ENCODE peak calls at places on chromosomes 2 and 18, in six cellular contexts. Z is upper lobe of right lung, S is tibial nerve, V is esophagus squamous epithelium, N is lower lobe of right lung, P is transverse colon. K is an unnamed sample. For H3K4me1, the result is how much of the 10 kb centered on the place peaks cover.

GRCh38 chr2:86014493-86014892 is 91.2 kb downstream of the POLR1A start:
- DNase-seq in Z (no peak), S (no peak), V (no peak), N (no peak), P (no peak), K (no peak)

GRCh38 chr2:44244135-44244871 is 31.0 kb upstream of the SLC3A1 start:
- DNase-seq in Z (no peak), S (peak), V (no peak), N (peak), P (peak), K (no peak)

GRCh38 chr2:14301331-14301730 is 331.2 kb upstream of the LRATD1 start:
- DNase-seq in Z (no peak), S (no peak), V (no peak), N (no peak), P (no peak), K (no peak)

GRCh38 chr2:121309801-121310200 is 24.8 kb upstream of the TFCP2L1 start:
- DNase-seq in Z (no peak), S (no peak), V (no peak), N (no peak), P (no peak), K (no peak)

GRCh38 chr18:50162486-50163304 is 32.3 kb downstream of the MYO5B start:
- DNase-seq in Z (no peak), S (no peak), V (no peak), N (no peak), P (no peak), K (no peak)

GRCh38 chr2:237457388-237457941 is 29.6 kb upstream of the MLPH start:
- DNase-seq in Z (no peak), S (no peak), V (no peak), N (no peak), P (no peak), K (no peak)

GRCh38 chr2:1136071-1136470 is 185.4 kb downstream of the SNTG2 start:
- DNase-seq in Z (no peak), S (no peak), V (no peak), N (no peak), P (no peak), K (no peak)

GRCh38 chr2:142875642-142876041 is 1.8 kb upstream of the KYNU start:
- DNase-seq in Z (no peak), S (no peak), V (no peak), N (no peak), P (no peak), K (no peak)

GRCh38 chr18:2147424-2147823 is 423.9 kb downstream of the METTL4 start:
- DNase-seq in Z (no peak), S (no peak), V (no peak), N (no peak), P (no peak), K (no peak)

GRCh38 chr2:7073901-7074300 is 156.7 kb downstream of the RNF144A start:
- DNase-seq in Z (no peak), S (no peak), V (no peak), N (no peak), P (no peak), K (no peak)

GRCh38 chr18:10398571-10398970 is 55.9 kb upstream of the APCDD1 start:
- DNase-seq in Z (no peak), S (no peak), V (no peak), N (no peak), P (no peak), K (no peak)

GRCh38 chr18:68414407-68414806 is 300.5 kb downstream of the TMX3 start:
- DNase-seq in Z (no peak), S (no peak), V (no peak), N (no peak), P (no peak), K (no peak)

GRCh38 chr2:105377871-105378270 is 21.0 kb downstream of the FHL2 start:
- DNase-seq in Z (no peak), S (no peak), V (no peak), N (no peak), P (no peak), K (no peak)

GRCh38 chr2:128374711-128375413 is 56.2 kb upstream of the HS6ST1 start:
- DNase-seq in Z (peak), S (no peak), V (no peak), N (peak), P (no peak), K (peak)

GRCh38 chr2:96108578-96109561 is 7.5 kb downstream of the ADRA2B start:
- DNase-seq in Z (peak), S (no peak), V (no peak), N (peak), P (no peak), K (peak)

GRCh38 chr2:60106836-60107529 is 446.5 kb downstream of the BCL11A start:
- DNase-seq in Z (no peak), S (no peak), V (no peak), N (no peak), P (no peak), K (no peak)

GRCh38 chr2:11558206-11558886 is 24.5 kb downstream of the GREB1 start:
- DNase-seq in Z (peak), S (no peak), V (no peak), N (no peak), P (no peak), K (no peak)

GRCh38 chr2:241870081-241870541 is 582 bp downstream of the RTP5 start:
- DNase-seq in Z (no peak), S (no peak), V (no peak), N (no peak), P (no peak), K (peak)

GRCh38 chr2:137467246-137467862 is 496.9 kb upstream of the HNMT start:
- DNase-seq in Z (no peak), S (peak), V (no peak), N (no peak), P (peak), K (no peak)

GRCh38 chr2:25933622-25934021 is 48.7 kb downstream of the KIF3C start:
- DNase-seq in Z (no peak), S (no peak), V (no peak), N (no peak), P (no peak), K (no peak)

GRCh38 chr2:75844651-75845050 is 133.9 kb upstream of the GCFC2 start:
- DNase-seq in Z (no peak), S (no peak), V (no peak), N (no peak), P (no peak), K (no peak)

GRCh38 chr2:189751080-189751658 is 11.4 kb downstream of the OSGEPL1 start:
- DNase-seq in Z (no peak), S (peak), V (no peak), N (no peak), P (peak), K (no peak)

GRCh38 chr2:60739156-60739555 is 16.9 kb upstream of the PAPOLG start:
- DNase-seq in Z (no peak), S (no peak), V (no peak), N (no peak), P (no peak), K (no peak)

GRCh38 chr18:26383454-26384270 is 157.4 kb downstream of the TAF4B start:
- DNase-seq in Z (no peak), S (no peak), V (no peak), N (no peak), P (no peak), K (no peak)

GRCh38 chr2:239009001-239009961 is 161.4 kb downstream of the TWIST2 start:
- DNase-seq in Z (peak), S (no peak), V (no peak), N (no peak), P (no peak), K (peak)

GRCh38 chr2:239005586-239005985 is 157.7 kb downstream of the TWIST2 start:
- DNase-seq in Z (peak), S (no peak), V (no peak), N (no peak), P (no peak), K (peak)

GRCh38 chr2:239003933-239004636 is 156.2 kb downstream of the TWIST2 start:
- DNase-seq in Z (peak), S (no peak), V (no peak), N (no peak), P (no peak), K (peak)

GRCh38 chr2:239006886-239007285 is 159.0 kb downstream of the TWIST2 start:
- DNase-seq in Z (no peak), S (no peak), V (no peak), N (no peak), P (no peak), K (no peak)

GRCh38 chr2:239008004-239008403 is 160.1 kb downstream of the TWIST2 start:
- DNase-seq in Z (peak), S (no peak), V (no peak), N (no peak), P (no peak), K (peak)
- TF ChIP-seq CTCF in Z (no peak), S (no peak), V (no peak), N (no peak), P (no peak), K (no peak)

GRCh38 chr2:101811226-101812015 is 113.9 kb downstream of the MAP4K4 start:
- DNase-seq in Z (no peak), S (no peak), V (no peak), N (no peak), P (no peak), K (no peak)
- H3K4me1 ChIP-seq in Z (under half), S (half or more), V (under half), N (under half), P (under half), K (under half)

GRCh38 chr18:37019157-37019571 is 190.2 kb downstream of the KIAA1328 start:
- DNase-seq in Z (peak), S (no peak), V (no peak), N (no peak), P (no peak), K (no peak)
- TF ChIP-seq CTCF in Z (peak), S (no peak), V (no peak), N (no peak), P (peak), K (peak)

GRCh38 chr2:37634914-37635358 is 36.5 kb downstream of the CDC42EP3 start:
- DNase-seq in Z (no peak), S (no peak), V (no peak), N (no peak), P (no peak), K (no peak)
- H3K4me1 ChIP-seq in Z (under half), S (under half), V (under half), N (under half), P (under half), K (under half)

DNA sequence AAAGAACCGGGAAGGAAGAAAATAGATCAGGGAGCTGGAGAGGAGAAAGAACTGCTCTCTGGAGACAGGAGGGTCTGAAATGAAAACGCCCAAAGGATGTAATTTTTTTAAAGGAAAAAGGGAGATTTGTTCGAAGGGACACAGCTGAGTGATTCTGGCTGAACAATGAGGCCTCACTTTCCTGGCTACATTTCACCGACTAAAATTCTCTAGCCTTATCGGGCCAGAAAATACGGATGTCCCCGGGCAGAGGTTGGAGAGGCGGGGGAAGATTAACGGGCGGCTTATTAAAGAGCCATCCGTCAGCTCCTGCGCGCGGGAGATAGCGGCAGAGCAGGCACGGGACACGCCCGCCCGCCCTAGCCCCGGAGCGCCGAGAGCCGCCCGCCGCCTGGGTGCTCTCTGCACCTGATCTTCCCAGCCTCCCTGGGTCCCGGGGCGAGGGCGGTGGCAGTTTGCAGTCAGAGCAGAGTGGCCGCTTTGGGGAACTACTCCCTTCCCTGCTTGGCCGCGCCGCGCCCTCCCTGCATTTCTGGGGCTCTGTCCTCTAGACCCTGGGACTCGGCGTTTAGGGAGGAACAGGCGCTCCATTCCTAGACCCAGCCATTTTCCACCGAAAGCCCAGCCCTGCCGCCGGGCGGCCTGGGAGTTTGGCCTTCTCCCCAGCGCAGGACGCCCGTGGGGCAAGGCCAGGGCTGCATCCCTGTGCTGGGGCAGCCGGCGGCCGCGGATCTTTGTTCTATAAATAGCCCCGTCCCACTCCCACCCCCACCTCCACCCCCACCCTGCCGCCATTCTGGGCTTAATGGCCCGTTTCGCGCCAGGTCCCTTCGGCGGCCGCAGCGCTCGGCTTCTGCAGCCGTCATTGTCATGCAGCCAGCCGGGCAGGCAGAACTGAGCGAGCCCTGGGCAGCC is 6.5 kb downstream of the GAD1 start:
- DNase-seq in Z (no peak), S (no peak), V (no peak), N (no peak), P (no peak), K (peak)
- TF ChIP-seq CTCF in Z (no peak), S (no peak), V (no peak), N (no peak), P (no peak), K (no peak)

DNA sequence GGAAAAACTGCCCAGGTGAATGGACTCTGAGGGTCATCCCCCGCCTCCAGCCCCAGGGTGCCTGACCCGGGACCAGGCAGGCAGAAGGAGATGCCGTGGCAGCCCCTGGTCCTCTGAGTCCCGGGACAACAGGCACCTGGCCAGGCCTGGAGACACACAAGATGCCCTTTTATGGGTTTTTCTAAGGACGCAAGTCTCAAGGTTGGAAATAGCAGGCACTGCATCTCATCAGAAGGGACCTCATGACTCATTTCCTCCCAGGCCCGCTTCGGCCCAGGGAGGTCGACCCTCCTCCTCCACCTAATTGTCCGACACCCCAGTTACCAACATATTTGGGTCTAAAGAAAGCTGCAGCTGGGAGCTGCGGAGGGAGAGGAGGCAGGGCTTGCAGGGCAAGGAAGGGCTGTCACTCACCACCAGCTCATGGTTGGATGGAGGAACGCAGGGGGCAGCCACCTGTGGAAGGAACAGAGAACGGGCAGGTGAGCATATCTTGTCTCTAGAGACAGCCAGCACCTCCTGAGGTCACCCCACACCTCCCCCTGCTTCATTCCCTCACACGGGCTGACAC is 82.9 kb downstream of the TNS1 start:
- DNase-seq in Z (no peak), S (no peak), V (no peak), N (peak), P (no peak), K (peak)
- H3K4me1 ChIP-seq in Z (half or more), S (half or more), V (half or more), N (half or more), P (under half), K (half or more)

DNA sequence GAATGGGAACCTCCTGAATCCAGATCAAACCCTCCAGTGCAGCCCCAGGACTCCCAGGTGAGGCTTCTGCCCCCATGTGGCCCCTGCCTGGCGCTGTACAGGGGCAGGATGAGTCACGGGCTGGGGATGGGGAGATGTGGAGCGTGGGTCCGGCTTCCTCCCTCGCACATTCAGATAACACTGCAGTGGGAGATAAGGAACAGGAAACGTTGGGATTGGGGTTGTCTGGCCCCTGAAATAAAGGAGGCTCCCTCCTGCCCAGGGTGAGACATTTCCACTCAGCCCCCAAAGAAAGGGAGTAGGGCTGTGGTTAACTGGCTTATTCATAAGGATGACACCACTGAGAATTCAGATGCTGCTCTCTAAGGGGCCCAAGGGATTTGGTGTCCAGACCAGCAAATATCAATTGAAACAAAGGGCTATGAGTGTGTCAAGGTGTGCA is 30.7 kb downstream of the IGFBP5 start:
- DNase-seq in Z (no peak), S (no peak), V (no peak), N (no peak), P (no peak), K (peak)
- TF ChIP-seq CTCF in Z (no peak), S (no peak), V (no peak), N (no peak), P (no peak), K (no peak)

GRCh38 chr2:221657821-221658220 is 85.7 kb upstream of the EPHA4 start:
- DNase-seq in Z (no peak), S (no peak), V (no peak), N (no peak), P (no peak), K (no peak)

GRCh38 chr2:221655279-221655678 is 83.2 kb upstream of the EPHA4 start:
- DNase-seq in Z (no peak), S (no peak), V (no peak), N (no peak), P (no peak), K (no peak)
- H3K4me1 ChIP-seq in Z (under half), S (under half), V (under half), N (under half), P (under half), K (under half)

DNA sequence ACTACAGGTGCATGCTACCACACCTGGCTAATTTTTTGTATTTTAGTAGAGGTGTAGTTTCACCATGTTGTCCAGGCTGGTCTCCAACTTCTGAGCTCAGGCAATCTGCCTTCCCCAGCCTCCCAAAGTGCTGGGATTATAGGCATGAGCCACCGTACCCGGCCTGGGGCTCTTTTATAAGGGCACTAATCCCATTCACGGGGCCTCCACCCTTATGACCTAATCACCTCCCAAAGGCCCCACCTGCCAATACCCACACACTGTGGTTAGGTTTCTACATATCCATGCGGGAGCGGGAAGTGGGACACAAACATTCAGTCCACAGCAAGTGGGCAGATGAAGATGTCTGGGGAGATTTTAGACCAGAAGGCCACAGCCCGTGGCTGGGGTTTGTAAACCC is 164.7 kb upstream of the SH3BP4 start:
- DNase-seq in Z (no peak), S (no peak), V (no peak), N (no peak), P (no peak), K (no peak)
- TF ChIP-seq CTCF in Z (no peak), S (no peak), V (no peak), N (no peak), P (no peak), K (no peak)